ENCODE peak calls at places on chromosomes 5 and 9, in eight cellular contexts. One of them, this sample, is unnamed.

GRCh38 chr9:2055203-2055658 is 40.1 kb downstream of the SMARCA2 start:
- DNase-seq in upper lobe of left lung: no peak
- DNase-seq in GM12865: peak; percentile 83
- DNase-seq in colonic mucosa: no peak
- DNase-seq in uterus: no peak
- DNase-seq in endothelial cell of umbilical vein: peak; percentile 64
- DNase-seq in AG04449: no peak
- DNase-seq in AG10803: peak; percentile 61
- DNase-seq in this sample: peak; percentile 73

GRCh38 chr9:37293664-37294524 is 128.6 kb upstream of the GRHPR start:
- DNase-seq in GM12865: peak; percentile 80
- DNase-seq in uterus: no peak
- DNase-seq in colonic mucosa: no peak
- DNase-seq in endothelial cell of umbilical vein: peak; percentile 43
- DNase-seq in AG10803: peak; percentile 64
- DNase-seq in AG04449: no peak
- DNase-seq in upper lobe of left lung: no peak
- DNase-seq in this sample: peak; percentile 23

GRCh38 chr5:132753135-132753987 is 6.1 kb downstream of the CCNI2 start:
- DNase-seq in AG04449: no peak
- DNase-seq in uterus: no peak
- DNase-seq in endothelial cell of umbilical vein: no peak
- DNase-seq in GM12865: peak; percentile 25
- DNase-seq in AG10803: no peak
- DNase-seq in colonic mucosa: no peak
- DNase-seq in upper lobe of left lung: no peak
- DNase-seq in this sample: no peak

GRCh38 chr9:136122425-136123383 is 4.0 kb upstream of the TMEM250 start:
- DNase-seq in endothelial cell of umbilical vein: peak; percentile 59
- DNase-seq in colonic mucosa: peak; percentile 71
- DNase-seq in GM12865: peak; percentile 73
- DNase-seq in AG10803: peak; percentile 34
- DNase-seq in AG04449: no peak
- DNase-seq in uterus: peak; percentile 74
- DNase-seq in upper lobe of left lung: peak; percentile 94
- DNase-seq in this sample: peak; percentile 24

GRCh38 chr9:107674937-107675277 is 185.3 kb upstream of the KLF4 start:
- DNase-seq in endothelial cell of umbilical vein: no peak
- DNase-seq in upper lobe of left lung: no peak
- DNase-seq in AG04449: no peak
- DNase-seq in colonic mucosa: no peak
- DNase-seq in AG10803: peak; percentile 80
- DNase-seq in GM12865: peak; percentile 13
- DNase-seq in uterus: no peak
- DNase-seq in this sample: no peak

GRCh38 chr5:94744906-94745305 is 126.4 kb downstream of the SLF1 start:
- DNase-seq in AG04449: no peak
- DNase-seq in endothelial cell of umbilical vein: no peak
- DNase-seq in colonic mucosa: no peak
- DNase-seq in upper lobe of left lung: no peak
- DNase-seq in AG10803: no peak
- DNase-seq in uterus: no peak
- DNase-seq in GM12865: peak; percentile 27
- DNase-seq in this sample: no peak

GRCh38 chr5:54611290-54611951 is 93.9 kb downstream of the SNX18 start:
- DNase-seq in upper lobe of left lung: no peak
- DNase-seq in endothelial cell of umbilical vein: peak; percentile 33
- DNase-seq in AG10803: peak; percentile 62
- DNase-seq in AG04449: no peak
- DNase-seq in uterus: no peak
- DNase-seq in GM12865: no peak
- DNase-seq in colonic mucosa: no peak
- DNase-seq in this sample: no peak

GRCh38 chr5:125786021-125786420 is 637.2 kb upstream of the GRAMD2B start:
- DNase-seq in GM12865: no peak
- DNase-seq in AG04449: no peak
- DNase-seq in colonic mucosa: no peak
- DNase-seq in uterus: no peak
- DNase-seq in upper lobe of left lung: no peak
- DNase-seq in AG10803: no peak
- DNase-seq in endothelial cell of umbilical vein: no peak
- DNase-seq in this sample: no peak

GRCh38 chr5:127019928-127020327 is 10.4 kb downstream of the MARCHF3 start:
- DNase-seq in AG04449: no peak
- DNase-seq in uterus: no peak
- DNase-seq in upper lobe of left lung: no peak
- DNase-seq in GM12865: no peak
- DNase-seq in colonic mucosa: no peak
- DNase-seq in endothelial cell of umbilical vein: no peak
- DNase-seq in AG10803: no peak
- DNase-seq in this sample: no peak

GRCh38 chr5:36606437-36607113 is at the start of gene SLC1A3:
- DNase-seq in AG10803: peak; percentile 64
- DNase-seq in colonic mucosa: peak; percentile 48
- DNase-seq in GM12865: peak; percentile 74
- DNase-seq in AG04449: no peak
- DNase-seq in upper lobe of left lung: peak; percentile 17
- DNase-seq in uterus: peak; percentile 20
- DNase-seq in endothelial cell of umbilical vein: peak; percentile 75
- DNase-seq in this sample: peak; percentile 63

GRCh38 chr9:91951944-91952520 is 2.0 kb upstream of the ROR2 start:
- DNase-seq in AG10803: peak; percentile 60
- DNase-seq in colonic mucosa: no peak
- DNase-seq in AG04449: no peak
- DNase-seq in endothelial cell of umbilical vein: no peak
- DNase-seq in uterus: no peak
- DNase-seq in GM12865: no peak
- DNase-seq in upper lobe of left lung: no peak
- DNase-seq in this sample: no peak

GRCh38 chr5:73625905-73626811 is at the start of gene ARHGEF28:
- DNase-seq in colonic mucosa: peak; percentile 75
- DNase-seq in upper lobe of left lung: peak; percentile 95
- DNase-seq in uterus: peak; percentile 54
- DNase-seq in GM12865: peak; percentile 73
- DNase-seq in AG10803: peak; percentile 42
- DNase-seq in AG04449: no peak
- DNase-seq in endothelial cell of umbilical vein: peak; percentile 47
- DNase-seq in this sample: peak; percentile 29

GRCh38 chr5:151868451-151868850 is 56.2 kb downstream of the GLRA1 start:
- DNase-seq in AG04449: no peak
- DNase-seq in colonic mucosa: no peak
- DNase-seq in GM12865: peak; percentile 38
- DNase-seq in uterus: no peak
- DNase-seq in upper lobe of left lung: no peak
- DNase-seq in AG10803: no peak
- DNase-seq in endothelial cell of umbilical vein: no peak
- DNase-seq in this sample: no peak

GRCh38 chr5:54558362-54558761 is 40.8 kb downstream of the SNX18 start:
- DNase-seq in upper lobe of left lung: no peak
- DNase-seq in uterus: no peak
- DNase-seq in endothelial cell of umbilical vein: peak; percentile 76
- DNase-seq in AG04449: no peak
- DNase-seq in GM12865: no peak
- DNase-seq in colonic mucosa: no peak
- DNase-seq in AG10803: no peak
- DNase-seq in this sample: no peak

GRCh38 chr5:5678909-5679308 is 256.4 kb downstream of the ICE1 start:
- DNase-seq in AG10803: no peak
- DNase-seq in uterus: peak; percentile 38
- DNase-seq in GM12865: no peak
- DNase-seq in colonic mucosa: no peak
- DNase-seq in upper lobe of left lung: no peak
- DNase-seq in endothelial cell of umbilical vein: no peak
- DNase-seq in AG04449: no peak
- DNase-seq in this sample: no peak

GRCh38 chr9:4762108-4762888 is 21.3 kb upstream of the AK3 start:
- DNase-seq in uterus: peak; percentile 65
- DNase-seq in GM12865: peak; percentile 91
- DNase-seq in endothelial cell of umbilical vein: peak; percentile 76
- DNase-seq in AG04449: no peak
- DNase-seq in colonic mucosa: peak; percentile 91
- DNase-seq in AG10803: peak; percentile 66
- DNase-seq in upper lobe of left lung: no peak
- DNase-seq in this sample: peak; percentile 48

GRCh38 chr9:94945191-94946144 is 219.0 kb downstream of the AOPEP start:
- DNase-seq in upper lobe of left lung: peak; percentile 50
- DNase-seq in AG04449: peak; percentile 57
- DNase-seq in uterus: peak; percentile 84
- DNase-seq in GM12865: no peak
- DNase-seq in AG10803: peak; percentile 87
- DNase-seq in colonic mucosa: no peak
- DNase-seq in endothelial cell of umbilical vein: peak; percentile 55
- DNase-seq in this sample: peak; percentile 78

GRCh38 chr9:103837940-103838339 is 256.2 kb upstream of the SMC2 start:
- DNase-seq in endothelial cell of umbilical vein: no peak
- DNase-seq in AG10803: no peak
- DNase-seq in upper lobe of left lung: no peak
- DNase-seq in GM12865: no peak
- DNase-seq in colonic mucosa: no peak
- DNase-seq in uterus: no peak
- DNase-seq in AG04449: no peak
- DNase-seq in this sample: no peak

GRCh38 chr9:7121055-7121454 is 363.3 kb downstream of the KDM4C start:
- DNase-seq in uterus: no peak
- DNase-seq in AG04449: no peak
- DNase-seq in AG10803: no peak
- DNase-seq in endothelial cell of umbilical vein: no peak
- DNase-seq in colonic mucosa: no peak
- DNase-seq in GM12865: peak; percentile 36
- DNase-seq in upper lobe of left lung: no peak
- DNase-seq in this sample: no peak

GRCh38 chr9:133727876-133728441 is 10.2 kb downstream of the SARDH start:
- DNase-seq in endothelial cell of umbilical vein: no peak
- DNase-seq in AG10803: no peak
- DNase-seq in GM12865: no peak
- DNase-seq in upper lobe of left lung: peak; percentile 57
- DNase-seq in colonic mucosa: no peak
- DNase-seq in uterus: peak; percentile 12
- DNase-seq in AG04449: no peak
- DNase-seq in this sample: no peak

GRCh38 chr9:133727277-133727875 is 10.8 kb downstream of the SARDH start:
- DNase-seq in endothelial cell of umbilical vein: no peak
- DNase-seq in uterus: peak; percentile 3
- DNase-seq in AG04449: no peak
- DNase-seq in upper lobe of left lung: peak; percentile 54
- DNase-seq in GM12865: no peak
- DNase-seq in AG10803: no peak
- DNase-seq in colonic mucosa: no peak
- DNase-seq in this sample: no peak

GRCh38 chr9:133728856-133729645 is 9.1 kb downstream of the SARDH start:
- DNase-seq in upper lobe of left lung: no peak
- DNase-seq in AG10803: no peak
- DNase-seq in endothelial cell of umbilical vein: no peak
- DNase-seq in GM12865: no peak
- DNase-seq in AG04449: no peak
- DNase-seq in uterus: no peak
- DNase-seq in colonic mucosa: no peak
- DNase-seq in this sample: no peak

GRCh38 chr9:133725886-133726285 is 12.3 kb downstream of the SARDH start:
- DNase-seq in AG04449: no peak
- DNase-seq in colonic mucosa: no peak
- DNase-seq in AG10803: no peak
- DNase-seq in endothelial cell of umbilical vein: no peak
- DNase-seq in GM12865: no peak
- DNase-seq in uterus: peak; percentile 5
- DNase-seq in upper lobe of left lung: no peak
- DNase-seq in this sample: no peak

GRCh38 chr9:133726401-133727276 is 11.5 kb downstream of the SARDH start:
- DNase-seq in GM12865: peak; percentile 39
- DNase-seq in AG04449: no peak
- DNase-seq in endothelial cell of umbilical vein: peak; percentile 24
- DNase-seq in colonic mucosa: peak; percentile 46
- DNase-seq in AG10803: peak; percentile 20
- DNase-seq in uterus: peak; percentile 61
- DNase-seq in upper lobe of left lung: no peak
- DNase-seq in this sample: peak; percentile 34
- TF ChIP-seq CTCF in GM12865: peak; percentile 39
- TF ChIP-seq CTCF in AG04449: peak; percentile 51
- TF ChIP-seq CTCF in endothelial cell of umbilical vein: peak; percentile 53
- TF ChIP-seq CTCF in colonic mucosa: peak; percentile 45
- TF ChIP-seq CTCF in AG10803: peak; percentile 54
- TF ChIP-seq CTCF in uterus: peak; percentile 50
- TF ChIP-seq CTCF in upper lobe of left lung: peak; percentile 62
- TF ChIP-seq CTCF in this sample: peak; percentile 77

GRCh38 chr5:143008809-143009521 is 238.8 kb downstream of the ARHGAP26 start:
- DNase-seq in upper lobe of left lung: no peak
- DNase-seq in colonic mucosa: no peak
- DNase-seq in uterus: no peak
- DNase-seq in GM12865: peak; percentile 91
- DNase-seq in endothelial cell of umbilical vein: peak; percentile 64
- DNase-seq in AG04449: peak; percentile 77
- DNase-seq in AG10803: peak; percentile 93
- DNase-seq in this sample: peak; percentile 97
- TF ChIP-seq CTCF in upper lobe of left lung: peak; percentile 7
- TF ChIP-seq CTCF in colonic mucosa: no peak
- TF ChIP-seq CTCF in uterus: no peak
- TF ChIP-seq CTCF in GM12865: no peak
- TF ChIP-seq CTCF in endothelial cell of umbilical vein: no peak
- TF ChIP-seq CTCF in AG04449: no peak
- TF ChIP-seq CTCF in AG10803: peak; percentile 30
- TF ChIP-seq CTCF in this sample: no peak

GRCh38 chr5:82470185-82470584 is 192.0 kb upstream of the RPS23 start:
- DNase-seq in endothelial cell of umbilical vein: no peak
- DNase-seq in AG04449: no peak
- DNase-seq in upper lobe of left lung: no peak
- DNase-seq in AG10803: no peak
- DNase-seq in uterus: no peak
- DNase-seq in colonic mucosa: no peak
- DNase-seq in GM12865: no peak
- DNase-seq in this sample: no peak

GRCh38 chr5:82465235-82465634 is 187.1 kb upstream of the RPS23 start:
- DNase-seq in upper lobe of left lung: no peak
- DNase-seq in GM12865: no peak
- DNase-seq in endothelial cell of umbilical vein: no peak
- DNase-seq in AG04449: no peak
- DNase-seq in AG10803: no peak
- DNase-seq in colonic mucosa: no peak
- DNase-seq in uterus: no peak
- DNase-seq in this sample: no peak

GRCh38 chr5:82467006-82467561 is 188.9 kb upstream of the RPS23 start:
- DNase-seq in uterus: peak; percentile 55
- DNase-seq in AG10803: peak; percentile 69
- DNase-seq in colonic mucosa: no peak
- DNase-seq in endothelial cell of umbilical vein: peak; percentile 18
- DNase-seq in upper lobe of left lung: no peak
- DNase-seq in GM12865: no peak
- DNase-seq in AG04449: no peak
- DNase-seq in this sample: peak; percentile 38
- TF ChIP-seq CTCF in uterus: no peak
- TF ChIP-seq CTCF in AG10803: peak; percentile 60
- TF ChIP-seq CTCF in colonic mucosa: no peak
- TF ChIP-seq CTCF in endothelial cell of umbilical vein: peak; percentile 8
- TF ChIP-seq CTCF in upper lobe of left lung: no peak
- TF ChIP-seq CTCF in GM12865: no peak
- TF ChIP-seq CTCF in AG04449: no peak
- TF ChIP-seq CTCF in this sample: peak; percentile 58

GRCh38 chr5:52562473-52562872 is 225.2 kb upstream of the ITGA1 start:
- DNase-seq in AG04449: no peak
- DNase-seq in endothelial cell of umbilical vein: no peak
- DNase-seq in colonic mucosa: no peak
- DNase-seq in AG10803: no peak
- DNase-seq in uterus: no peak
- DNase-seq in upper lobe of left lung: no peak
- DNase-seq in GM12865: no peak
- DNase-seq in this sample: no peak

GRCh38 chr5:52564594-52564993 is 223.1 kb upstream of the ITGA1 start:
- DNase-seq in AG10803: no peak
- DNase-seq in AG04449: no peak
- DNase-seq in colonic mucosa: no peak
- DNase-seq in upper lobe of left lung: no peak
- DNase-seq in uterus: no peak
- DNase-seq in endothelial cell of umbilical vein: no peak
- DNase-seq in GM12865: no peak
- DNase-seq in this sample: no peak

GRCh38 chr5:52560366-52560765 is 227.3 kb upstream of the ITGA1 start:
- DNase-seq in AG10803: peak; percentile 3
- DNase-seq in colonic mucosa: no peak
- DNase-seq in GM12865: no peak
- DNase-seq in endothelial cell of umbilical vein: peak; percentile 14
- DNase-seq in uterus: no peak
- DNase-seq in AG04449: no peak
- DNase-seq in upper lobe of left lung: no peak
- DNase-seq in this sample: peak; percentile 15
- TF ChIP-seq CTCF in AG10803: no peak
- TF ChIP-seq CTCF in colonic mucosa: no peak
- TF ChIP-seq CTCF in GM12865: no peak
- TF ChIP-seq CTCF in endothelial cell of umbilical vein: no peak
- TF ChIP-seq CTCF in uterus: no peak
- TF ChIP-seq CTCF in AG04449: no peak
- TF ChIP-seq CTCF in upper lobe of left lung: peak; percentile 16
- TF ChIP-seq CTCF in this sample: peak; percentile 30